ENCODE peak calls at places on chromosomes 7 and 10, in ten cellular contexts. A is amygdala; B is retina; S is MCF 10A; D is NCI-H2081; I is HT-29; U is GM23248; O is activated CD4-positive, alpha-beta T cell treated with anti-CD3 and anti-CD28 coated beads, Interleukin-2, amount 50 U/mL, for 1 hour; M is cardiac fibroblast; F is NCI-H1105 treated with DMSO at 0.1 percent for 48 hours. G is an unnamed sample.

GRCh38 chr10:14163374-14164125 is 167.2 kb downstream of the FRMD4A start:
- DNase-seq in M (no peak), S (no peak), I (no peak), O (no peak), D (peak), A (no peak), U (no peak), B (peak), F (peak), G (peak)

GRCh38 chr7:34341331-34341730 is 316.7 kb upstream of the NPSR1 start:
- DNase-seq in U (peak), I (peak), O (no peak), M (no peak), A (no peak), F (no peak), B (no peak), D (no peak), S (peak), G (no peak)

GRCh38 chr7:68613405-68613804 is 984.9 kb upstream of the AUTS2 start:
- DNase-seq in D (peak), B (no peak), F (peak), O (no peak), I (no peak), A (no peak), U (no peak), S (no peak), M (no peak), G (no peak)

GRCh38 chr7:123633553-123633952 is 22.1 kb upstream of the LMOD2 start:
- DNase-seq in I (no peak), U (peak), D (no peak), A (no peak), F (no peak), O (no peak), B (no peak), M (peak), S (peak), G (no peak)

GRCh38 chr7:24576171-24577052 is 3.2 kb downstream of the PALS2 start:
- DNase-seq in A (no peak), F (peak), S (peak), U (peak), O (no peak), I (peak), B (peak), M (peak), D (peak), G (peak)

GRCh38 chr7:100400656-100401055 is 27.4 kb downstream of the PILRA start:
- DNase-seq in O (no peak), D (no peak), U (no peak), F (no peak), S (no peak), I (peak), A (no peak), M (peak), B (peak), G (no peak)

GRCh38 chr7:134710854-134711624 is 64.4 kb downstream of the BPGM start:
- DNase-seq in B (no peak), I (no peak), D (no peak), A (no peak), F (no peak), U (peak), S (no peak), M (peak), O (peak), G (no peak)

GRCh38 chr10:80501913-80502521 is 35.7 kb upstream of the SH2D4B start:
- DNase-seq in O (no peak), U (no peak), I (no peak), S (no peak), B (no peak), D (no peak), F (no peak), A (no peak), M (no peak), G (no peak)

GRCh38 chr10:126846959-126847358 is 58.3 kb upstream of the DOCK1 start:
- DNase-seq in M (no peak), F (no peak), U (no peak), B (no peak), D (no peak), A (no peak), O (no peak), S (no peak), I (no peak), G (no peak)

GRCh38 chr7:6252748-6253147 is 19.7 kb downstream of the CYTH3 start:
- DNase-seq in A (no peak), U (peak), F (no peak), I (no peak), B (no peak), O (no peak), D (no peak), M (peak), S (no peak), G (no peak)

G was measured in pons.